ENCODE peak calls at places on chromosomes 4 and X, in seven cellular contexts. K, J, B, S, T, O and U are unnamed samples.

GRCh38 chr4:114005569-114006442 is 26.4 kb upstream of the ARSJ start:
- DNase-seq in K (peak; percentile 69), J (no peak), B (no peak), S (no peak), T (no peak), O (no peak), U (no peak)

GRCh38 chr4:7673111-7673510 is 238.4 kb upstream of the PSAPL1 start:
- DNase-seq in K (peak; percentile 62), J (no peak), B (no peak), S (no peak), T (no peak), O (no peak), U (no peak)

GRCh38 chr4:129362685-129363274 is 266.8 kb downstream of the C4orf33 start:
- DNase-seq in K (peak; percentile 86), J (peak; percentile 46), B (peak; percentile 18), S (no peak), T (peak; percentile 85), O (peak; percentile 74), U (no peak)

GRCh38 chr4:181528570-181529184 is 714.5 kb upstream of the TENM3 start:
- DNase-seq in K (peak; percentile 81), J (no peak), B (peak; percentile 43), S (no peak), T (peak; percentile 93), O (peak; percentile 47), U (no peak)

GRCh38 chr4:159480826-159481225 is 377.9 kb downstream of the RAPGEF2 start:
- DNase-seq in K (no peak), J (no peak), B (no peak), S (no peak), T (no peak), O (no peak), U (no peak)

GRCh38 chr4:82784615-82785247 is 13.9 kb downstream of the SCD5 start:
- DNase-seq in K (peak; percentile 71), J (no peak), B (no peak), S (no peak), T (no peak), O (no peak), U (no peak)

GRCh38 chr4:1630266-1630665 is 53.8 kb downstream of the FAM53A start:
- DNase-seq in K (no peak), J (no peak), B (no peak), S (no peak), T (no peak), O (no peak), U (no peak)

GRCh38 chrX:115968436-115969252 is 201.9 kb upstream of the AGTR2 start:
- DNase-seq in K (peak; percentile 72), J (no peak), B (peak; percentile 40), S (peak; percentile 74), T (peak; percentile 87), O (peak; percentile 5), U (no peak)

GRCh38 chr4:27638163-27638915 is 777.7 kb downstream of the STIM2 start:
- DNase-seq in K (no peak), J (no peak), B (no peak), S (no peak), T (no peak), O (no peak), U (no peak)

GRCh38 chr4:119783200-119783978 is 154.8 kb upstream of the PDE5A start:
- DNase-seq in K (no peak), J (no peak), B (no peak), S (no peak), T (no peak), O (no peak), U (no peak)

GRCh38 chrX:108584617-108585211 is 145.1 kb downstream of the COL4A5 start:
- DNase-seq in K (peak; percentile 11), J (no peak), B (no peak), S (no peak), T (peak; percentile 68), O (no peak), U (no peak)

GRCh38 chr4:16227462-16227868 is 1.2 kb upstream of the TAPT1 start:
- DNase-seq in K (peak; percentile 44), J (peak; percentile 34), B (peak; percentile 49), S (peak; percentile 70), T (peak; percentile 20), O (peak; percentile 26), U (no peak)

GRCh38 chr4:1788254-1788973 is 4.7 kb upstream of the FGFR3 start:
- DNase-seq in K (no peak), J (no peak), B (no peak), S (no peak), T (no peak), O (no peak), U (no peak)

DNA sequence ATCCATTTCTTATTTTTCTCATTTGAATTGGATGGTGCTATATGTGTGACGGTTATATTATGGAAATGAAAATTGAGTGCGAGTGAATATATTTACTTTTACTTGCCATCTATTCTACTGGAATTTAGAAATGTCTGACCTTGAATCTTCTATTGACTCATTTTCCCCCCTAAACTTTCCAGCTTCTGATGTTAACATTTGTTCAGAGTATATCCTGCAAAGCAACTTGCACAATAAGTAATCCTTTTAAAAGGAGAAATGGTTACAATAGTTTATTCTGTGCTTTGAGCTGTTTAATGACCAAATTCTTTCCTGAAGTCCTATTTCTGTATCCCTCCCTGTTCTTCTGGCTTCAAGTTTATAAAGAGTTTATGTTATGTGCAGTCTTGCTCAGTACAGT is 116.7 kb downstream of the ARHGAP10 start:
- DNase-seq in K (no peak), J (no peak), B (no peak), S (no peak), T (no peak), O (no peak), U (no peak)
- H3K4me3 ChIP-seq in K (no peak overlapping the region), J (no peak overlapping the region), B (peak overlapping the region; percentile 39), S (no peak overlapping the region), T (no peak overlapping the region), O (no peak overlapping the region), U (no peak overlapping the region)

GRCh38 chrX:46446727-46447378 is 98.4 kb downstream of the ZNF674 start:
- DNase-seq in K (peak; percentile 81), J (peak; percentile 83), B (peak; percentile 89), S (peak; percentile 96), T (peak; percentile 93), O (peak; percentile 76), U (peak; percentile 84)

GRCh38 chrX:46444011-46444410 is 101.2 kb downstream of the ZNF674 start:
- DNase-seq in K (peak; percentile 72), J (no peak), B (no peak), S (no peak), T (no peak), O (no peak), U (no peak)

DNA sequence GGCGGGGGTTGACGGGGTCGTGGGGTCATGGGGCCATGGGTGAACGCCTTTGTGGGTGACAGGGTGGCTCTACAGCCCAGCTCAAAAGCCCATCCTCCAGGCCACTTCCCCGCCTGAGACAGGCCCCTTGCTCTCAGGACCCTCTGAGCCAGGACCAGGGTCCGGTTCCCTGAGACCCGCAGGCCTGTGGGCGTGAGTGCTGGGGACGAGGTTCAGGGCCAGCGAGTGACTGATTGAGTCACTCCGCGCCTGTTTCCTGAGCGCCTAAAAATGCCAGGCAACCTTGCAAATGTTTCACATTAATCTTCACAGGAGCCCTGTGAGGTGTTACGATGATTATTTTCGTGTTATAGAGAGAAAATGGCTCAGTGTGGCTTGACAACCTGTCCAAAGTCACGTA is 97.8 kb downstream of the ZNF674 start:
- DNase-seq in K (peak; percentile 29), J (no peak), B (no peak), S (no peak), T (no peak), O (peak; percentile 5), U (no peak)
- H3K27ac ChIP-seq in K (peak overlapping the region; percentile 92), J (peak overlapping the region; percentile 87), B (peak overlapping the region; percentile 80), S (peak overlapping the region; percentile 51), T (no peak overlapping the region), O (peak overlapping the region; percentile 94), U (peak overlapping the region; percentile 62)

DNA sequence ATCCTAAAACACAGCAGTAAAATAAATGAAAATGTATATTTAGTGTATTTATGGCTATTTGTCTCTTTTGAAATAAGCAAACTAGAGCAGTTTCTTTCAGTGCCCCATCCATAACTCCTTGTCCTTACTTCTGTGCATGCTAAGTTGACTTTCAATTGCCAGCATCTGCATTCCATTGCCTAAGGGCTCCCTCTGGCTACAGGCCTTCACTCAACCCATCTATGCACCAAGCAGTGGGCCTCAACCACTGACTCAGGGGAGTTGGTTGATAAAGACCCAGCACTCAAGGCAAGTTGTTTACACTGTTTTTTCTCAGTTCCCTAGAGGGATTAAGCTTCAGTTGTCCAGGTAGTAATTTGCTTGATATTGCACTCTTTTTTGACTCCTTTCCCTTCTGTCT is 265.7 kb downstream of the IQCM start:
- DNase-seq in K (peak; percentile 6), J (no peak), B (no peak), S (no peak), T (peak; percentile 38), O (no peak), U (no peak)
- TF ChIP-seq CTCF in K (no peak), J (no peak), B (no peak), S (peak; percentile 34), T (peak; percentile 30), O (no peak), U (no peak)

DNA sequence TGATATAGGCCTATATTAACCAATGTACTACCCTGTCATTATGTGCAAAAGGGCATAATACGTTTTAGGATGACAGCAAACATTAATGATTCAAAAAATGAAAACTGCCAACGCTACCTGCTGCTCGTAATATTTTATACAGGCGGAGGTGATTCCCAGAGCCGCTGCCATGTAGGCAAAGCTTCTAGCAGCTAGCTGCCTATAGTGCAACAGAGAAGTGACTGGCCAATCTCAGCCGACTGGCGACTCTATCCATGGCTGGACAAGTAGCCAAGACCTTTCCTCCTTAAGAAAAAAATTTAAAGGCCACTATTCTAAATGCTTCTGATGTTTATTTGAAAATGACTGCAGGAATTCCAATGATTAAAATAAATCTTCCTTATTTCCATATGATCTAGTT is 1.9 kb downstream of the PPARGC1A start:
- DNase-seq in K (no peak), J (no peak), B (no peak), S (no peak), T (no peak), O (no peak), U (no peak)
- H3K4me3 ChIP-seq in K (peak overlapping the region; percentile 63), J (peak overlapping the region; percentile 58), B (peak overlapping the region; percentile 76), S (peak overlapping the region; percentile 98), T (no peak overlapping the region), O (peak overlapping the region; percentile 51), U (peak overlapping the region; percentile 75)